ENCODE peak calls at places on chromosomes 3 and 15, in four cellular contexts. Y is endothelial cell, E is activated T-helper 1 cell treated with Interleukin-2 at 50 U/mL for 16 hours, W is ELR. H is an unnamed sample.

GRCh38 chr3:129060276-129061076 is at the start of gene GP9:
- DNase-seq in Y (no peak), E (no peak), W (no peak), H (no peak)

GRCh38 chr3:114076711-114077110 is 20.2 kb downstream of the QTRT2 start:
- DNase-seq in Y (no peak), E (no peak), W (no peak), H (no peak)

GRCh38 chr15:92503889-92504288 is 110.2 kb downstream of the ST8SIA2 start:
- DNase-seq in Y (no peak), E (no peak), W (no peak), H (no peak)

GRCh38 chr3:193975072-193975535 is 160.8 kb upstream of the HES1 start:
- DNase-seq in Y (peak), E (no peak), W (no peak), H (peak)

GRCh38 chr15:26722621-26723160 is 50.2 kb downstream of the GABRB3 start:
- DNase-seq in Y (no peak), E (no peak), W (no peak), H (no peak)

GRCh38 chr3:72041531-72041930 is 256.6 kb upstream of the PROK2 start:
- DNase-seq in Y (no peak), E (no peak), W (no peak), H (no peak)

GRCh38 chr15:80549191-80549590 is 145.0 kb downstream of the ARNT2 start:
- DNase-seq in Y (no peak), E (no peak), W (peak), H (no peak)

GRCh38 chr3:73461582-73461981 is 163.2 kb downstream of the PDZRN3 start:
- DNase-seq in Y (no peak), E (no peak), W (peak), H (no peak)